ENCODE peak calls at places on chromosome 17, in eight cellular contexts. Y is lung, H is body of pancreas, Z is mucosa of descending colon, E is AG04450, P is upper lobe of right lung, U is AG10803, F is cardiac muscle cell. S is an unnamed sample.

GRCh38 chr17:49555495-49556018 is 20.1 kb upstream of the NXPH3 start:
- DNase-seq in Z (no peak), E (no peak), Y (no peak), P (no peak), F (no peak), H (no peak), U (no peak), S (no peak)

GRCh38 chr17:42182927-42183734 is 2.1 kb downstream of the HCRT start:
- DNase-seq in P (no peak), F (no peak), Z (no peak), U (peak; percentile 6), Y (no peak), E (peak; percentile 4), H (no peak), S (peak; percentile 39)

GRCh38 chr17:75124041-75124818 is 7.3 kb downstream of the NT5C start:
- DNase-seq in Z (peak; percentile 93), E (no peak), Y (peak; percentile 77), H (peak; percentile 81), U (no peak), P (peak; percentile 74), F (no peak), S (peak; percentile 96)

GRCh38 chr17:57517519-57518342 is 227.4 kb downstream of the CCDC182 start:
- DNase-seq in U (no peak), F (no peak), H (no peak), P (no peak), Y (no peak), E (no peak), Z (no peak), S (no peak)

GRCh38 chr17:29145289-29146058 is 34.7 kb downstream of the MYO18A start:
- DNase-seq in H (peak; percentile 72), P (peak; percentile 85), F (peak; percentile 82), U (peak; percentile 80), E (no peak), Z (peak; percentile 56), Y (peak; percentile 84), S (peak; percentile 69)

GRCh38 chr17:80724723-80725388 is 180.2 kb downstream of the RPTOR start:
- DNase-seq in Y (no peak), U (peak; percentile 78), F (no peak), E (no peak), Z (no peak), P (no peak), H (no peak), S (no peak)

GRCh38 chr17:27455914-27456680 is at the start of gene KSR1:
- DNase-seq in Z (peak; percentile 87), F (peak; percentile 95), U (peak; percentile 57), E (no peak), H (peak; percentile 90), Y (peak; percentile 83), P (peak; percentile 94), S (peak; percentile 82)

GRCh38 chr17:10614536-10615155 is 42.5 kb downstream of the MYH3 start:
- DNase-seq in F (peak; percentile 77), Z (no peak), H (no peak), U (peak; percentile 70), P (no peak), E (peak; percentile 7), Y (no peak), S (peak; percentile 55)

GRCh38 chr17:79019631-79020584 is 4.1 kb upstream of the C1QTNF1 start:
- DNase-seq in H (peak; percentile 50), U (peak; percentile 84), F (peak; percentile 71), Y (no peak), P (peak; percentile 68), Z (peak; percentile 77), E (peak; percentile 56), S (peak; percentile 65)

GRCh38 chr17:65155622-65156021 is 18.5 kb downstream of the RGS9 start:
- DNase-seq in Y (no peak), U (no peak), P (no peak), E (no peak), Z (no peak), F (no peak), H (no peak), S (no peak)

GRCh38 chr17:46010597-46011186 is 11.6 kb downstream of the STH start:
- DNase-seq in E (no peak), U (no peak), H (no peak), Y (no peak), P (no peak), F (no peak), Z (no peak), S (peak; percentile 37)

GRCh38 chr17:79878346-79878745 is 39.1 kb upstream of the CBX4 start:
- DNase-seq in E (no peak), F (no peak), Y (no peak), Z (peak; percentile 13), P (no peak), U (no peak), H (no peak), S (no peak)

GRCh38 chr17:57401556-57402488 is 145.5 kb downstream of the MSI2 start:
- DNase-seq in P (no peak), H (no peak), U (no peak), F (peak; percentile 17), Y (no peak), Z (no peak), E (no peak), S (no peak)

GRCh38 chr17:61996916-61997605 is 68.0 kb downstream of the MED13 start:
- DNase-seq in Y (no peak), H (no peak), F (no peak), U (no peak), P (no peak), Z (no peak), E (no peak), S (no peak)

GRCh38 chr17:59547131-59547915 is 18.1 kb upstream of the DHX40 start:
- DNase-seq in E (no peak), U (no peak), H (no peak), P (no peak), Z (no peak), F (no peak), Y (no peak), S (no peak)

GRCh38 chr17:39618252-39618913 is 8.4 kb upstream of the PPP1R1B start:
- DNase-seq in F (no peak), P (no peak), H (no peak), E (no peak), U (no peak), Y (no peak), Z (peak; percentile 72), S (peak; percentile 99)

GRCh38 chr17:6853764-6854442 is 22.4 kb upstream of the TEKT1 start:
- DNase-seq in U (no peak), Y (no peak), F (no peak), Z (no peak), H (peak; percentile 26), E (no peak), P (no peak), S (no peak)

GRCh38 chr17:71726320-71726719 is 394.5 kb upstream of the SOX9 start:
- DNase-seq in U (no peak), Z (no peak), P (no peak), H (no peak), F (no peak), Y (no peak), E (no peak), S (no peak)

GRCh38 chr17:17849147-17849820 is 12.5 kb upstream of the SREBF1 start:
- DNase-seq in Z (peak; percentile 62), U (peak; percentile 79), H (peak; percentile 53), F (no peak), Y (peak; percentile 84), E (no peak), P (peak; percentile 92), S (no peak)

GRCh38 chr17:4509923-4510614 is 11.4 kb downstream of the SPNS2 start:
- DNase-seq in F (no peak), Y (no peak), P (no peak), U (no peak), E (no peak), Z (no peak), H (peak; percentile 55), S (no peak)

GRCh38 chr17:42920106-42920900 is 19.7 kb downstream of the G6PC1 start:
- DNase-seq in Y (no peak), E (no peak), F (peak; percentile 17), Z (no peak), P (no peak), H (peak; percentile 19), U (no peak), S (no peak)

GRCh38 chr17:51684214-51684613 is 423.9 kb downstream of the UTP18 start:
- DNase-seq in P (no peak), Z (no peak), F (no peak), H (no peak), Y (no peak), E (no peak), U (no peak), S (no peak)

GRCh38 chr17:43909537-43910231 is 2.3 kb upstream of the MPP2 start:
- DNase-seq in E (no peak), U (no peak), Y (no peak), Z (no peak), H (no peak), P (no peak), F (no peak), S (no peak)

GRCh38 chr17:7894226-7894625 is 5.6 kb downstream of the CHD3 start:
- DNase-seq in Z (no peak), U (no peak), Y (no peak), F (no peak), P (peak; percentile 31), H (no peak), E (no peak), S (no peak)

GRCh38 chr17:41178341-41178740 is 320 bp upstream of the KRTAP4-2 start:
- DNase-seq in Y (no peak), H (no peak), U (peak; percentile 46), F (no peak), Z (no peak), P (no peak), E (no peak), S (no peak)
- TF ChIP-seq CTCF in Y (no peak), H (no peak), U (no peak), F (no peak), Z (no peak), P (no peak), E (no peak), S (no peak)

DNA sequence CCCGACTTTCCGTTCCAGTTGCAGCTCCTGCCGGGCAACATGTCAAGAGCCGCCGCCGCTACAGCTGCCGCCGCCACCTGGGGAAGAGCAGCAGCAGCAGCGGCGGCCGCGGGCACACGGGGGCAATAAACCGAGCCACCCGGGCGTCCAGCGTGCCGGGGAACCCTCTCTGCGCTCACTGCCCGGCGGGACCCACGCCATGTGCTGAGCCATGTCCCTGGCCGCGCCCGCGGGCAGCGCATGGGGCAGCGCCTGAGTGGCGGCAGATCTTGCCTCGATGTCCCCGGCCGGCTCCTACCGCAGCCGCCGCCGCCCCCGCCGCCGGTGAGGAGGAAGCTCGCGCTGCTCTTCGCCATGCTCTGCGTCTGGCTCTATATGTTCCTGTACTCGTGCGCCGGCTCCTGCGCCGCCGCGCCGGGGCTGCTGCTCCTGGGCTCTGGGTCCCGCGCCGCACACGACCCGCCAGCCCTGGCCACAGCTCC is 439 bp downstream of the HS3ST3B1 start:
- DNase-seq in E (no peak), P (no peak), Y (no peak), F (peak; percentile 60), H (peak; percentile 56), Z (no peak), U (no peak), S (peak; percentile 40)
- TF ChIP-seq CTCF in E (no peak), P (peak; percentile 16), Y (no peak), F (no peak), H (no peak), Z (peak; percentile 6), U (no peak), S (no peak)

GRCh38 chr17:47618416-47618815 is 31.3 kb upstream of the KPNB1 start:
- DNase-seq in P (no peak), H (no peak), Y (no peak), E (no peak), Z (no peak), F (no peak), U (peak; percentile 14), S (no peak)
- TF ChIP-seq CTCF in P (no peak), H (no peak), Y (no peak), E (peak; percentile 53), Z (no peak), F (peak; percentile 34), U (peak; percentile 47), S (peak; percentile 57)

GRCh38 chr17:1109606-1110523 is 69.9 kb downstream of the ABR start:
- DNase-seq in H (peak; percentile 45), Z (peak; percentile 90), E (no peak), Y (no peak), F (peak; percentile 61), P (peak; percentile 80), U (no peak), S (peak; percentile 43)
- TF ChIP-seq CTCF in H (no peak), Z (no peak), E (no peak), Y (no peak), F (no peak), P (no peak), U (peak; percentile 4), S (no peak)

S was measured in Calu3.